ENCODE peak calls at places on chromosome 16, in eight cellular contexts. U, J, X, V, A, Y, P and E are unnamed samples.

GRCh38 chr16:71626018-71626857 is at the start of gene MARVELD3:
- ATAC-seq in U (peak; percentile 52), J (peak; percentile 60), X (peak; percentile 76), V (peak; percentile 61), A (no peak), Y (no peak), P (no peak), E (no peak)

GRCh38 chr16:52293209-52293608 is 253.7 kb downstream of the TOX3 start:
- ATAC-seq in U (no peak), J (no peak), X (no peak), V (no peak), A (no peak), Y (no peak), P (no peak), E (no peak)

GRCh38 chr16:19474617-19475016 is 47.3 kb downstream of the GDE1 start:
- ATAC-seq in U (no peak), J (peak; percentile 39), X (no peak), V (no peak), A (no peak), Y (no peak), P (no peak), E (no peak)

GRCh38 chr16:23269248-23270091 is 32.6 kb upstream of the SCNN1B start:
- ATAC-seq in U (no peak), J (no peak), X (no peak), V (no peak), A (no peak), Y (no peak), P (no peak), E (no peak)

GRCh38 chr16:66924527-66925321 is 611 bp downstream of the RRAD start:
- ATAC-seq in U (peak; percentile 39), J (no peak), X (peak; percentile 54), V (peak; percentile 48), A (peak; percentile 1), Y (peak; percentile 63), P (peak; percentile 8), E (peak; percentile 69)

GRCh38 chr16:16027728-16028310 is 78.4 kb downstream of the ABCC1 start:
- ATAC-seq in U (no peak), J (no peak), X (no peak), V (no peak), A (no peak), Y (no peak), P (peak; percentile 67), E (no peak)

GRCh38 chr16:84055366-84055765 is 12.8 kb upstream of the SLC38A8 start:
- ATAC-seq in U (no peak), J (no peak), X (no peak), V (no peak), A (peak; percentile 62), Y (no peak), P (peak; percentile 45), E (peak; percentile 41)

GRCh38 chr16:84569382-84569987 is 48.4 kb downstream of the COTL1 start:
- ATAC-seq in U (no peak), J (no peak), X (peak; percentile 72), V (peak; percentile 62), A (no peak), Y (no peak), P (no peak), E (no peak)

GRCh38 chr16:15518412-15519351 is 84.3 kb downstream of the BMERB1 start:
- ATAC-seq in U (no peak), J (peak; percentile 52), X (peak; percentile 48), V (peak; percentile 39), A (peak; percentile 58), Y (no peak), P (peak; percentile 84), E (peak; percentile 74)

GRCh38 chr16:74309789-74310781 is 13.5 kb downstream of the PSMD7 start:
- ATAC-seq in U (peak; percentile 71), J (no peak), X (peak; percentile 83), V (peak; percentile 83), A (peak; percentile 43), Y (no peak), P (peak; percentile 66), E (no peak)

GRCh38 chr16:24728891-24729242 is 584 bp upstream of the TNRC6A start:
- ATAC-seq in U (no peak), J (no peak), X (peak; percentile 11), V (peak; percentile 1), A (no peak), Y (no peak), P (peak; percentile 1), E (no peak)

GRCh38 chr16:66800856-66801255 is 528 bp downstream of the TERB1 start:
- ATAC-seq in U (no peak), J (peak; percentile 57), X (no peak), V (no peak), A (no peak), Y (no peak), P (no peak), E (no peak)

GRCh38 chr16:46927273-46927672 is 43.1 kb downstream of the GPT2 start:
- ATAC-seq in U (no peak), J (no peak), X (no peak), V (no peak), A (peak; percentile 80), Y (no peak), P (peak; percentile 44), E (no peak)

GRCh38 chr16:22270525-22270924 is 26.7 kb upstream of the POLR3E start:
- ATAC-seq in U (no peak), J (no peak), X (no peak), V (no peak), A (no peak), Y (no peak), P (no peak), E (no peak)

GRCh38 chr16:81519298-81520150 is 74.9 kb downstream of the CMIP start:
- ATAC-seq in U (no peak), J (no peak), X (peak; percentile 19), V (peak; percentile 61), A (no peak), Y (no peak), P (no peak), E (no peak)

GRCh38 chr16:19429271-19429670 is 11.6 kb downstream of the TMC5 start:
- ATAC-seq in U (no peak), J (peak; percentile 64), X (peak; percentile 76), V (peak; percentile 86), A (no peak), Y (no peak), P (no peak), E (no peak)

DNA sequence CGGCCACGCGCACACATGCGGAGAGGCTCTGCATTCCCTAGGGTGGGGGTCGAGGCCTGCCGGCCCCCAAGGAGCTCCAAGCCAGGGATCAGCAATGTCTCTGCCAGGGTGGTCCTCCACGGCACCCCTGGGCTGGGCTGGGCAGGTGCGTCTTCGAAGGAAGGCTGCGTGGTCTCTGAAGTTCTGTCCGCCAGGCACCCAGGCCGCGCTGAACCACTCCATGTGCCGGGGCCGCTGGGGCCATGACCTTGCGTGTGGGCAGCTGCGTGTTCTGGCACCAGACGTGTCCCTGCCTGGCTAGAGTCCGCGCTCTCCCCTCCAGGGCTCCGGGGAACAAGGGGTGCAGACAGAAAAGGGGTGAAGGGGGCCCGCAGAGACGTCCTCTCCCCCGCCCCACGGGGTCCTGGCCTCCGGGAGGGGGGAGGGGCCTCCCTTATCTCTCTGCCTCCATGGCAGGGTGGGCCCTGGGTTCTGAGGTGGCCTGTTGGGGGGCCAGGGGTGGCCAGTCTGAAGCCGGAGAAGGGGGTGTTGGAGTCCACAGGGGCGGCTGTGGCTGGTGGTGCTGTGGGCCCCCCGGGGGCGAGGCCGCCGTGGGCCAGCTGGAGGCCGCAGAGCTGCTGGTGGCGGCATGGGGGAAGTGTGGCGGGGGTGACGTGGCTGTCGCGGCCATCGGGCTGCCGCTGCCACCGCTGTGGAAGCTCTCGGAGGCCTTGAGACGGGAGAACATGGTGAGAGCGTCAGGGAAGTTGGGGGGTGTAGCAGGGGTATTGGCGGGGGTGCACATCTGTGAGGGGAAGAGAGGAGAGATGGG is 5.3 kb downstream of the UBALD1 start:
- ATAC-seq in U (no peak), J (no peak), X (no peak), V (peak; percentile 48), A (no peak), Y (no peak), P (no peak), E (no peak)
- H3K4me1 ChIP-seq in U (peaks cover 6% of the 10 kb centered on the region), J (peaks cover 23% of the 10 kb centered on the region), X (peaks cover 20% of the 10 kb centered on the region), V (peaks cover 20% of the 10 kb centered on the region), A (peaks cover 9% of the 10 kb centered on the region), Y (peaks cover 23% of the 10 kb centered on the region), P (peaks cover 25% of the 10 kb centered on the region), E (peaks cover 46% of the 10 kb centered on the region)

GRCh38 chr16:89312598-89313299 is 95.2 kb downstream of the ZNF778 start:
- ATAC-seq in U (no peak), J (no peak), X (no peak), V (no peak), A (no peak), Y (no peak), P (no peak), E (no peak)
- H3K4me1 ChIP-seq in U (peaks cover 37% of the 10 kb centered on the region), J (peaks cover 45% of the 10 kb centered on the region), X (peaks cover 17% of the 10 kb centered on the region), V (no peaks in the 10 kb centered on the region), A (peaks cover 27% of the 10 kb centered on the region), Y (peaks cover 75% of the 10 kb centered on the region), P (peaks cover 60% of the 10 kb centered on the region), E (peaks cover 62% of the 10 kb centered on the region)

GRCh38 chr16:57809276-57809793 is 7.0 kb upstream of the KIFC3 start:
- ATAC-seq in U (no peak), J (no peak), X (no peak), V (no peak), A (no peak), Y (no peak), P (no peak), E (no peak)

GRCh38 chr16:57808589-57808988 is 6.3 kb upstream of the KIFC3 start:
- ATAC-seq in U (no peak), J (no peak), X (no peak), V (no peak), A (no peak), Y (no peak), P (no peak), E (no peak)

GRCh38 chr16:57805176-57805575 is 2.9 kb upstream of the KIFC3 start:
- ATAC-seq in U (no peak), J (no peak), X (no peak), V (no peak), A (no peak), Y (no peak), P (no peak), E (no peak)

GRCh38 chr16:57807968-57808528 is 5.8 kb upstream of the KIFC3 start:
- ATAC-seq in U (peak; percentile 43), J (peak; percentile 76), X (peak; percentile 82), V (peak; percentile 81), A (peak; percentile 60), Y (no peak), P (peak; percentile 85), E (peak; percentile 87)

DNA sequence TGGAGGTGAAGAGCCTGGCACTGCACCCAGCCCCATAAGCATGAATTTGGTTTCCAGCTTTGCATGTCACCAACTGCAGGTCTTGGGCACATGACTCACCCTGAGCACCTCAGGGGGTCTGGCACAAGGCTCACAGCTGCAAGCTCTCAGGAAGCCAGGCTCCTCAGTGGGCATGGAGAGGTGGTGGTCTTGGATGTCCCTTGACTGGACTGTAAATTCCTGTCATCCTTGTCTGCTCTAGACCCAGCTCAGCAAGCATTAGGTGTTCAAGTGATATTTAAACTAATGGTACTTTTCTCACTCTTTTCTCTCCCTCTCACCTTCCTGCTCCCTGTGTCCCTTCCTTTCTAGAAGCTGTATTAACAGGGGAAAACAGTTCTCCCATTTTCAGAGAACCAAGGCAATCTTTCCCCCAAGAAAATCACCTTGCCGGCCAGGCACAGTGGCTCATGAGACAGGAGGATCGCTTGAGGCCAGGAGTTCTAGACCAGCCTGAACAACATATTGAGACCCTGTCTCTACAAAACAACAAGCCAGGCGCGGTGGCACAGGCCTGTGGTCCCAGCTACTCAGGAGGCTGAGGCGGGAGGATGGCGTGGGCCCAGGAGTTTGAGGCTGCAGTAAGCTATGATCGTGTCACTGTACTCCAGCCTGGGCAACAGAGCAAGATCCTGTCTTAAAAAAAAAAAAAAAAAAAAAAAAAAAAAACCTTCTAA is 5.1 kb upstream of the KIFC3 start:
- ATAC-seq in U (no peak), J (no peak), X (peak; percentile 11), V (no peak), A (no peak), Y (no peak), P (no peak), E (no peak)
- H3K4me1 ChIP-seq in U (peaks cover 32% of the 10 kb centered on the region), J (peaks cover 52% of the 10 kb centered on the region), X (peaks cover 30% of the 10 kb centered on the region), V (peaks cover 52% of the 10 kb centered on the region), A (peaks cover 19% of the 10 kb centered on the region), Y (peaks cover 23% of the 10 kb centered on the region), P (peaks cover 42% of the 10 kb centered on the region), E (no peaks in the 10 kb centered on the region)

GRCh38 chr16:30067584-30067916 is 2.0 kb downstream of the ALDOA start:
- ATAC-seq in U (no peak), J (no peak), X (no peak), V (no peak), A (no peak), Y (no peak), P (no peak), E (no peak)
- H3K4me1 ChIP-seq in U (peaks cover 7% of the 10 kb centered on the region), J (peaks cover 38% of the 10 kb centered on the region), X (peaks cover 30% of the 10 kb centered on the region), V (peaks cover 45% of the 10 kb centered on the region), A (peaks cover 31% of the 10 kb centered on the region), Y (peaks cover 53% of the 10 kb centered on the region), P (peaks cover 47% of the 10 kb centered on the region), E (peaks cover 37% of the 10 kb centered on the region)